ENCODE peak calls at places on chromosomes 6 and 20, in five cellular contexts. F, K, C, J and U are unnamed samples.

GRCh38 chr20:56750430-56750829 is 121.3 kb downstream of the TFAP2C start:
- DNase-seq in F (peak; percentile 7), K (no peak), C (no peak), J (no peak), U (no peak)

GRCh38 chr6:25318589-25318988 is 39.4 kb downstream of the CARMIL1 start:
- DNase-seq in F (no peak), K (no peak), C (no peak), J (no peak), U (no peak)

GRCh38 chr6:67009818-67010217 is 1302.8 kb upstream of the EYS start:
- DNase-seq in F (peak; percentile 12), K (no peak), C (no peak), J (no peak), U (no peak)

GRCh38 chr6:939526-940252 is 246.8 kb upstream of the EXOC2 start:
- DNase-seq in F (no peak), K (no peak), C (no peak), J (no peak), U (no peak)

GRCh38 chr20:14634666-14635065 is 297.3 kb upstream of the FLRT3 start:
- DNase-seq in F (no peak), K (no peak), C (no peak), J (no peak), U (no peak)

GRCh38 chr6:11462742-11463414 is 74.7 kb upstream of the TMEM170B start:
- DNase-seq in F (peak; percentile 47), K (no peak), C (no peak), J (no peak), U (no peak)

GRCh38 chr6:38640216-38640909 is 634 bp upstream of the BTBD9 start:
- DNase-seq in F (no peak), K (no peak), C (no peak), J (no peak), U (no peak)

GRCh38 chr20:17798601-17799000 is 98.8 kb downstream of the BANF2 start:
- DNase-seq in F (no peak), K (no peak), C (no peak), J (no peak), U (no peak)

GRCh38 chr20:53642196-53643030 is 48.8 kb upstream of the ZNF217 start:
- DNase-seq in F (peak; percentile 66), K (no peak), C (no peak), J (peak; percentile 74), U (no peak)

GRCh38 chr6:95266537-95267258 is 310.6 kb upstream of the MANEA start:
- DNase-seq in F (peak; percentile 34), K (no peak), C (no peak), J (no peak), U (no peak)

GRCh38 chr20:57244627-57245214 is 21.7 kb downstream of the BMP7 start:
- DNase-seq in F (no peak), K (no peak), C (no peak), J (no peak), U (no peak)

GRCh38 chr6:3164388-3164787 is 7.0 kb upstream of the TUBB2A start:
- DNase-seq in F (no peak), K (no peak), C (no peak), J (no peak), U (no peak)

GRCh38 chr6:3165631-3166534 is 8.5 kb upstream of the TUBB2A start:
- DNase-seq in F (peak; percentile 64), K (no peak), C (no peak), J (peak; percentile 76), U (no peak)

GRCh38 chr6:3162565-3163247 is 5.4 kb upstream of the TUBB2A start:
- DNase-seq in F (peak; percentile 79), K (no peak), C (no peak), J (peak; percentile 74), U (peak; percentile 92)

GRCh38 chr6:3162067-3162497 is 4.7 kb upstream of the TUBB2A start:
- DNase-seq in F (peak; percentile 40), K (no peak), C (no peak), J (no peak), U (no peak)

DNA sequence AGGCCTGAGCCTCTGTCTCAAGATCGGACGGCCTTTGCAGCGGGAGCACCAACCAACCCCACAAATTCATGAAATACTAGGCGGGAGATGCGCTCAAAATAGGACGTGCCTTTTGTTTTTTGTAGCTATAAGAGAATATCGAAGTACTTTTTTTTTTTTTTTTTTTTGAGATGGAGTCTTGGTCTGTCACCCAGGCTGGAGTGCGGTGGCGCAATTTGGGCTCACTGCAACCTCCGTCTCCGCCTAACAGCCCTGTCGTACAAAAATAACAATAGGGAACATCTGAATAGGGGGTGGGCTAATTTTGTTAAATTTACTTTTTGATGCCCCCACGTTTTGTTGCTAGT is 5.9 kb upstream of the TUBB2A start:
- DNase-seq in F (peak; percentile 43), K (no peak), C (no peak), J (peak; percentile 43), U (no peak)
- TF ChIP-seq CTCF in F (no peak), K (peak; percentile 20), C (no peak), J (no peak), U (peak; percentile 9)

DNA sequence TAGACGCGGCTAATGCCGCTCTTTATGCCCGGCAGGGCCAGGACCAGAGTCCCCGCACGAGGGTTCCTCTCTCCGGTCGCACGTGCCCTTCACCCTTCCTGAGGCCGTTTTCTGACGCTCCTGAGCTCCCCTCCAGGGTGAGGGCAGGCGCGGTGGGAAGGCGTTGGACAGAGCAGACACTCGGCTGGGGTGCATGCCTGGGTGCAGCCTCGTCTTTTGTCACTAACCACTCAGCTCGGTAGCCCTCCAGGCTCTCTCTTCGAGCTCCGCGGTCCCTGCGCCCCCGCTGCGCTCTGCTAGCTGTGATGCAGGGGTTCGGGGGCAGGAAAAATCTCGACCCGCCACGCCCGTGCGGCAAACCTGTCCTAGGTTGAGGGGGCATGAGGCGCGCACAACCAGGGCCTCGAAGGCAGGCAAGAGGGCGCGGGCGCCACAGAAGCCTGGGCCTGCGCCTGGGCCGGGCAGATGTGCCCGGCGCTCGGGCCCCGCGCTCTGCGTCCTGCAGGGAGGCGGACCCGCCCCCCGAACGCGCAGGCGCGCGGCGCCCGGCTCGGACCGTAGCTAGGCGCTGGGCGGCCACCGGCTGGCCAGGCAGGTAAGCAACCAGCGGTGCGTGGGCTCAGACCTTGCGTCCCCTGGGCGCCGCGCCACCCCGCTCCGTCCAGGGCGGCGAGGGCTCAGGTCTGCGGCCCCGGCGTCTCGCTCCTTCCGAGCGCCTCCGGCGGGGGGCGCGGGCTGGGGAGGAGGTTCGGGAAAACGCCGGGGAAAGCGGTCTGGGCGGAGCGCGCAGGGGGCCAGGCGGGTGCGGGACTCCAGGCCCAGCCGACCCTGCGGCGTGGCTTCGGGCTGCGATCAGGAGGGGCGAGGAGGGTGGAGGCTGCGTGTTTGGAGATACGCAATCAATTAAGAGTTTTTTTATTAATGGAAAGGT is at the start of gene L3MBTL1:
- DNase-seq in F (peak; percentile 42), K (no peak), C (no peak), J (peak; percentile 43), U (peak; percentile 83)
- TF ChIP-seq CTCF in F (no peak), K (no peak), C (peak; percentile 3), J (no peak), U (peak; percentile 1)

GRCh38 chr6:71537717-71538116 is 249.1 kb downstream of the OGFRL1 start:
- DNase-seq in F (peak; percentile 36), K (no peak), C (no peak), J (peak; percentile 30), U (no peak)

GRCh38 chr6:71531006-71531405 is 242.4 kb downstream of the OGFRL1 start:
- DNase-seq in F (no peak), K (no peak), C (no peak), J (no peak), U (no peak)

GRCh38 chr6:71534916-71535315 is 246.3 kb downstream of the OGFRL1 start:
- DNase-seq in F (no peak), K (no peak), C (no peak), J (no peak), U (no peak)

GRCh38 chr6:71531841-71532240 is 243.2 kb downstream of the OGFRL1 start:
- DNase-seq in F (no peak), K (no peak), C (no peak), J (no peak), U (no peak)

GRCh38 chr6:71533939-71534379 is 245.3 kb downstream of the OGFRL1 start:
- DNase-seq in F (peak; percentile 65), K (no peak), C (no peak), J (peak; percentile 64), U (peak; percentile 37)
- TF ChIP-seq CTCF in F (peak; percentile 57), K (peak; percentile 44), C (peak; percentile 70), J (peak; percentile 60), U (peak; percentile 73)

GRCh38 chr6:7215798-7216231 is 97.2 kb downstream of the SSR1 start:
- DNase-seq in F (no peak), K (no peak), C (no peak), J (no peak), U (no peak)

GRCh38 chr6:7216941-7217621 is 95.9 kb downstream of the SSR1 start:
- DNase-seq in F (no peak), K (no peak), C (no peak), J (peak; percentile 15), U (no peak)

GRCh38 chr6:7215140-7215539 is 97.9 kb downstream of the SSR1 start:
- DNase-seq in F (peak; percentile 64), K (no peak), C (no peak), J (no peak), U (no peak)

GRCh38 chr6:7219310-7219709 is 93.7 kb downstream of the SSR1 start:
- DNase-seq in F (peak; percentile 40), K (no peak), C (no peak), J (peak; percentile 20), U (no peak)

GRCh38 chr6:7218586-7218985 is 94.4 kb downstream of the SSR1 start:
- DNase-seq in F (peak; percentile 30), K (no peak), C (no peak), J (peak; percentile 20), U (no peak)
- TF ChIP-seq CTCF in F (peak; percentile 0), K (no peak), C (no peak), J (no peak), U (no peak)

DNA sequence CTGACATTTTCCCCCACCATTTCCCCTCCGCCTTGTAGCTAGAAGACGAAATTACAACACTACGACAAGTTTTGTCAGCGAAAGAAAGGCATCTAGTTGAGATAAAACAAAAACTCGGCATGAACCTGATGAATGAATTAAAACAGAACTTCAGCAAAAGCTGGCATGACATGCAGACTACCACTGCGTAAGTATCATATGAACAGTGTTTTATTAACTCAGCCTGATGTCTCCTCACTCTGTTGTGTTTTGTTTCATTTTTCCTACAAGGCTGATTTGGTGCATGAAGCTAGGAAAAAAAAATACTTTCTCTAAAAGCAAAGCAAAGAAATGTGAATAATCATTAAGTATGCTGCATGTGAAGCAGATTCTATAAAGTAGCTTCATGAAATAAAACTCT is 72.7 kb downstream of the HDDC2 start:
- DNase-seq in F (peak; percentile 38), K (no peak), C (no peak), J (peak; percentile 18), U (no peak)
- TF ChIP-seq CTCF in F (no peak), K (no peak), C (no peak), J (no peak), U (no peak)

GRCh38 chr20:6157345-6157744 is 34.5 kb upstream of the FERMT1 start:
- DNase-seq in F (peak; percentile 27), K (no peak), C (no peak), J (peak; percentile 10), U (no peak)
- TF ChIP-seq CTCF in F (peak; percentile 44), K (peak; percentile 61), C (no peak), J (peak; percentile 23), U (peak; percentile 11)